ENCODE peak calls at places on chromosomes 13 and 19, in six cellular contexts. U is AG04450; I is small intestine; J is GM23338; V is CD4-positive, CD25-positive, alpha-beta regulatory T cell; T is fibroblast of lung. S is an unnamed sample.

GRCh38 chr19:15508035-15508710 is at the start of gene CYP4F22:
- DNase-seq in U (no peak), I (no peak), J (peak), V (no peak), T (no peak), S (no peak)

GRCh38 chr19:58033741-58034475 is at the start of gene ZSCAN1:
- DNase-seq in U (no peak), I (no peak), J (peak), V (no peak), T (peak), S (peak)

GRCh38 chr19:38213911-38214625 is 10.0 kb downstream of the DPF1 start:
- DNase-seq in U (no peak), I (no peak), J (peak), V (peak), T (peak), S (peak)

GRCh38 chr13:32917504-32917903 is 98.7 kb upstream of the KL start:
- DNase-seq in U (no peak), I (no peak), J (no peak), V (no peak), T (peak), S (no peak)

GRCh38 chr13:30234763-30235162 is 72.6 kb downstream of the KATNAL1 start:
- DNase-seq in U (no peak), I (no peak), J (no peak), V (no peak), T (peak), S (no peak)

GRCh38 chr19:48492925-48493717 is 18.5 kb downstream of the LMTK3 start:
- DNase-seq in U (peak), I (peak), J (peak), V (peak), T (peak), S (peak)

GRCh38 chr13:52414963-52415362 is 9.0 kb upstream of the THSD1 start:
- DNase-seq in U (no peak), I (no peak), J (no peak), V (no peak), T (peak), S (no peak)

GRCh38 chr13:33388254-33388998 is 102.9 kb upstream of the STARD13 start:
- DNase-seq in U (no peak), I (peak), J (no peak), V (no peak), T (no peak), S (no peak)

GRCh38 chr13:47277774-47278173 is 380.9 kb upstream of the HTR2A start:
- DNase-seq in U (no peak), I (no peak), J (no peak), V (no peak), T (no peak), S (no peak)

GRCh38 chr13:36862002-36862706 is 43.1 kb downstream of the RFXAP start:
- DNase-seq in U (no peak), I (no peak), J (no peak), V (no peak), T (peak), S (no peak)

GRCh38 chr13:74322562-74322961 is 188.4 kb upstream of the KLF12 start:
- DNase-seq in U (no peak), I (no peak), J (no peak), V (no peak), T (no peak), S (no peak)

GRCh38 chr19:33781996-33782395 is 14.7 kb upstream of the KCTD15 start:
- DNase-seq in U (no peak), I (no peak), J (no peak), V (no peak), T (peak), S (no peak)

GRCh38 chr13:20438801-20439200 is 86.9 kb downstream of the CRYL1 start:
- DNase-seq in U (no peak), I (no peak), J (no peak), V (no peak), T (peak), S (no peak)

GRCh38 chr19:4889034-4889825 is 13.5 kb downstream of the ARRDC5 start:
- DNase-seq in U (no peak), I (no peak), J (no peak), V (no peak), T (peak), S (no peak)

GRCh38 chr13:33150146-33150545 is 133.9 kb downstream of the KL start:
- DNase-seq in U (no peak), I (no peak), J (no peak), V (no peak), T (peak), S (no peak)

GRCh38 chr13:52600666-52601065 is 41.6 kb upstream of the HNRNPA1L2 start:
- DNase-seq in U (no peak), I (no peak), J (no peak), V (no peak), T (no peak), S (no peak)

GRCh38 chr13:27920677-27921420 is 1.0 kb downstream of the PDX1 start:
- DNase-seq in U (no peak), I (peak), J (peak), V (no peak), T (no peak), S (no peak)

GRCh38 chr19:39246951-39247669 is 1.5 kb downstream of the IFNL4 start:
- DNase-seq in U (no peak), I (no peak), J (peak), V (no peak), T (peak), S (no peak)

GRCh38 chr13:101535192-101535746 is 82.8 kb downstream of the ITGBL1 start:
- DNase-seq in U (no peak), I (no peak), J (no peak), V (no peak), T (peak), S (no peak)

GRCh38 chr19:8069116-8069973 is 16.8 kb downstream of the CCL25 start:
- DNase-seq in U (no peak), I (peak), J (peak), V (no peak), T (no peak), S (no peak)

GRCh38 chr13:32951580-32951979 is 64.6 kb upstream of the KL start:
- DNase-seq in U (no peak), I (no peak), J (no peak), V (no peak), T (no peak), S (no peak)

GRCh38 chr19:37983916-37984315 is 76.9 kb downstream of the SIPA1L3 start:
- DNase-seq in U (no peak), I (no peak), J (no peak), V (no peak), T (peak), S (no peak)

GRCh38 chr19:47228937-47229673 is 1.9 kb downstream of the BBC3 start:
- DNase-seq in U (no peak), I (no peak), J (no peak), V (peak), T (peak), S (no peak)

GRCh38 chr19:13983213-13983889 is 22.8 kb downstream of the RFX1 start:
- DNase-seq in U (no peak), I (peak), J (no peak), V (no peak), T (no peak), S (no peak)

GRCh38 chr13:28526876-28527275 is 31.9 kb upstream of the FLT1 start:
- DNase-seq in U (no peak), I (no peak), J (no peak), V (no peak), T (no peak), S (no peak)

GRCh38 chr19:31349160-31349881 is at the start of gene TSHZ3:
- DNase-seq in U (no peak), I (no peak), J (peak), V (peak), T (peak), S (peak)

GRCh38 chr13:26971990-26972888 is 199.4 kb downstream of the USP12 start:
- DNase-seq in U (no peak), I (peak), J (peak), V (no peak), T (no peak), S (no peak)

GRCh38 chr19:14145381-14145780 is 9.0 kb upstream of the ASF1B start:
- DNase-seq in U (no peak), I (no peak), J (no peak), V (no peak), T (no peak), S (no peak)

GRCh38 chr13:112064222-112064621 is 2.7 kb upstream of the SOX1 start:
- DNase-seq in U (no peak), I (no peak), J (no peak), V (no peak), T (no peak), S (no peak)

GRCh38 chr19:6721773-6722172 is 1.3 kb upstream of the C3 start:
- DNase-seq in U (no peak), I (no peak), J (no peak), V (no peak), T (no peak), S (no peak)

GRCh38 chr19:6725513-6726231 is 5.2 kb upstream of the C3 start:
- DNase-seq in U (no peak), I (peak), J (no peak), V (no peak), T (no peak), S (no peak)

GRCh38 chr19:6723108-6723618 is 2.7 kb upstream of the C3 start:
- DNase-seq in U (no peak), I (no peak), J (peak), V (no peak), T (peak), S (no peak)

GRCh38 chr19:6724631-6725185 is 4.3 kb upstream of the C3 start:
- DNase-seq in U (no peak), I (no peak), J (no peak), V (no peak), T (no peak), S (no peak)

GRCh38 chr19:6723738-6724137 is 3.3 kb upstream of the C3 start:
- DNase-seq in U (no peak), I (no peak), J (no peak), V (no peak), T (peak), S (no peak)
- H3K4me3 ChIP-seq in U (no peak), I (no peak), J (no peak), V (no peak), T (no peak), S (no peak)

GRCh38 chr13:113441661-113442060 is 11.6 kb downstream of the ADPRHL1 start:
- DNase-seq in U (no peak), I (no peak), J (no peak), V (no peak), T (no peak), S (no peak)

GRCh38 chr13:113443991-113444390 is 9.3 kb downstream of the ADPRHL1 start:
- DNase-seq in U (no peak), I (no peak), J (no peak), V (no peak), T (no peak), S (no peak)

GRCh38 chr13:113442354-113442984 is 10.8 kb downstream of the ADPRHL1 start:
- DNase-seq in U (no peak), I (no peak), J (no peak), V (no peak), T (no peak), S (no peak)

GRCh38 chr13:113445791-113446487 is 7.3 kb downstream of the ADPRHL1 start:
- DNase-seq in U (no peak), I (no peak), J (no peak), V (no peak), T (no peak), S (no peak)

DNA sequence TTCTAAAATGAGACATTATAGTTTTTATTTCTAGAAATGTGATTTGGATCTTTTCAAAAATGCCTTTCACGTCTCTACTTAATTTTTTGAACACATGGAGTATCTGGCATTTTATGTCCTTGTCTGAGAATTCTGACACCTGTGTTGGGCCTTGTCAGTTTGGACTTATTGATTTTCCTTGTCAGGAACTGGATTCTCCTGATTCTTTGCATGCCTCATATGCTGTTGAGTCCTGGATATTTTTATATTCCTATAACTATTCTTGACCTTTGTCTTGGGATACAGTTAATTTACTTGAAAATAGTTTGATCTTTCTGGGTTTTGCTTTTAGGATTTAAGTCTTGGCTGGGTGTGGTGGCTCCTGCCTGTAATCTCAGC is 10.3 kb downstream of the ADPRHL1 start:
- DNase-seq in U (no peak), I (no peak), J (no peak), V (no peak), T (no peak), S (no peak)
- H3K4me3 ChIP-seq in U (no peak), I (no peak), J (no peak), V (no peak), T (no peak), S (no peak)

DNA sequence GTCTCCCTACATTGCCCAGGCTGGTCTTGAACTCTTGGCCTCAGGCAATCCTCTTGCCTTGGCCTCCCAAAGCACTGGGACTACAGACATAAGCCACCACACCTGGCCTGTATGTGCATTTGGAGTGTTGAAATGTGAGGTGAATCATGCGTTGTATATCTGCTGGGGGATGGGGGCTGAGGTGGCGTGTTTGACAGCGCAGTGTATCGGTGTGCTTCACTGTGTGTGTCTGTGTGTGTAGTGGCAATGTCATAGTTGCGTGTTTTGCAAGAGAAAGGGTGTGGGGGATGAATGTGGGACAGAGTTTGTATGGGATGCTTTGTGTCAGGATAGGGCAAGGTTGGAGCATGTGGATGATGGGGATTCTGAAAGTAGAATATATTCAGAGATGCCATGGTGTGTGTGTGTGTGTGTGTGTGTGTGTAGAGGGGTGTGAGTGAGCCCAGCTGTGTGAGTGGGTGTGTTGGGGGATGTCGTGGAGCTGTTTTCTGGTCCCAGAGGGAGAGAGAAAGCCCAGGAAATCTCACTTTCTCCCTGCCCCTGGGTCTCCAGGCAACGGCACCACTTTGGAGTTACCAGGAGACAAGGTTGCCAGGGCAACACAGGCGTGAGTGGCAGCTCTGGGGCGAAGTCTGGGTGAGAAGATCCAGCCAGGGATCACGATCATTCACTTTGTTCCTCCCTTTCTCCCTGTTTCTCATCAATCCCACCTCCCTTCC is 1.1 kb upstream of the SWSAP1 start:
- DNase-seq in U (no peak), I (peak), J (peak), V (no peak), T (peak), S (no peak)
- H3K4me3 ChIP-seq in U (no peak), I (no peak), J (no peak), V (peak), T (no peak), S (no peak)

GRCh38 chr13:96994849-96995243 is 570 bp upstream of the OXGR1 start:
- DNase-seq in U (no peak), I (no peak), J (peak), V (no peak), T (no peak), S (no peak)

GRCh38 chr13:96996097-96996496 is 1.8 kb upstream of the OXGR1 start:
- DNase-seq in U (no peak), I (no peak), J (no peak), V (no peak), T (no peak), S (no peak)

GRCh38 chr13:96993660-96994029 is 631 bp downstream of the OXGR1 start:
- DNase-seq in U (no peak), I (no peak), J (peak), V (no peak), T (no peak), S (no peak)

GRCh38 chr13:96992633-96993032 is 1.6 kb downstream of the OXGR1 start:
- DNase-seq in U (no peak), I (no peak), J (no peak), V (no peak), T (no peak), S (no peak)

GRCh38 chr13:96994030-96994848 is at the start of gene OXGR1:
- DNase-seq in U (no peak), I (no peak), J (peak), V (no peak), T (no peak), S (no peak)
- H3K4me3 ChIP-seq in U (peak), I (no peak), J (peak), V (no peak), T (peak), S (peak)

GRCh38 chr19:10290876-10291553 is 1.3 kb downstream of the ICAM5 start:
- DNase-seq in U (no peak), I (peak), J (peak), V (peak), T (no peak), S (no peak)
- H3K4me3 ChIP-seq in U (peak), I (peak), J (peak), V (no peak), T (peak), S (peak)

DNA sequence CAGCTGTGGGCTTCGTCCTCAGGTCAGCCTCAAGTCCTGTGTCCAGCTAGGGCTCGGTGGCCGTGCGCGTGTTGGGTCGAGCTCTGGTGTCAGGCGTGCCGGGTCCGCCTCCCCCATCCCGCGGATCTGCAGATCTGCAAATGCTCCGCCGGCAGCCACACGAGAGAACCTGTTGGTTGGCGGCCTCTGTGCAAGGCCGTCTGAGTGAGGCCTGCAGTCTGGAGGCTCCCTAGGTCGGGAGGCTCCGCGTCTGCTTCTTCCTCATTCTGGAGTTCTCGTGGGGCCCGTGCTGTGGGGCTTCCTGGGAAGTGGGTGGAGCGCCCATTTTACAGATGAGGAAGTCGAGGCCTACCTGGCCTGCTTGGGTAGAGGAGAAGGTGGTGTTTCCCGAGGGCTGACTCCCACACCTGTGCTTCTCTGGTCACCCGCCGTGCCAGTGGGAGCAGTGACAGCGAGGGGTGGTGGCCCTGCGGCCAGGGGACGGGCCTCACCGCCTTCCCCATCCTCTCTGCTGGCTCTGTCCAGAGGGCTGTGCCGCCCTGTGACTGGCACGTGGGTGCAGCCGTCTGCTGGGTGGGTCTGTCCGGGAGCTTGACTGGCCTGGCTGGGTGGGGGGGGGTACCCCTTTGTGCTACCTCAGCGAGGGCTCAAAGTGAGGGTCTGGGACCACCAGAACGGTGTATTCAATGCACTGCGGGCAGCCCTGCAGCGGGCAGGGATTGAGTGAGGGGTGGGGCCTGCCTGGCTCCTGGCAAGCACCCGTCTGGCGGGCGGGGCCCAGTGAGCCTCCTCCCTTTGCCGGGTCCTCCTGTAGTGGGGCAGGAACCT is 3.3 kb downstream of the CSNK1G2 start:
- DNase-seq in U (no peak), I (no peak), J (no peak), V (no peak), T (no peak), S (no peak)
- H3K4me3 ChIP-seq in U (no peak), I (no peak), J (no peak), V (no peak), T (no peak), S (no peak)

GRCh38 chr13:75327132-75327505 is 154.8 kb downstream of the TBC1D4 start:
- DNase-seq in U (no peak), I (no peak), J (no peak), V (no peak), T (no peak), S (no peak)
- H3K4me3 ChIP-seq in U (no peak), I (no peak), J (no peak), V (peak), T (no peak), S (no peak)

GRCh38 chr13:110415669-110416068 is 108.6 kb downstream of the COL4A2 start:
- DNase-seq in U (no peak), I (peak), J (peak), V (no peak), T (no peak), S (no peak)
- H3K4me3 ChIP-seq in U (no peak), I (no peak), J (no peak), V (no peak), T (no peak), S (no peak)

GRCh38 chr13:97111705-97112104 is 110.4 kb upstream of the MBNL2 start:
- DNase-seq in U (no peak), I (no peak), J (no peak), V (no peak), T (no peak), S (no peak)

GRCh38 chr13:97109841-97110492 is 112.2 kb upstream of the MBNL2 start:
- DNase-seq in U (no peak), I (peak), J (peak), V (peak), T (peak), S (peak)

GRCh38 chr13:97108535-97108910 is 113.6 kb upstream of the MBNL2 start:
- DNase-seq in U (no peak), I (peak), J (no peak), V (no peak), T (peak), S (peak)

GRCh38 chr13:97107815-97108534 is 113.7 kb upstream of the OXGR1 start:
- DNase-seq in U (no peak), I (no peak), J (no peak), V (no peak), T (peak), S (no peak)

GRCh38 chr13:97109256-97109655 is 112.9 kb upstream of the MBNL2 start:
- DNase-seq in U (no peak), I (no peak), J (no peak), V (no peak), T (no peak), S (no peak)
- H3K4me3 ChIP-seq in U (no peak), I (no peak), J (peak), V (no peak), T (no peak), S (no peak)

S was measured in skeletal muscle cell.